ENCODE peak calls at places on chromosomes 6 and 20, in six cellular contexts. J, T, R, O, Q and G are unnamed samples.

GRCh38 chr6:97292671-97293070 is 9.7 kb upstream of the MMS22L start:
- DNase-seq in J (no peak), T (no peak), R (no peak), O (no peak), Q (no peak), G (no peak)

GRCh38 chr6:74253261-74253660 is 557.3 kb downstream of the CD109 start:
- DNase-seq in J (no peak), T (no peak), R (no peak), O (no peak), Q (no peak), G (no peak)

GRCh38 chr6:148709577-148709976 is 37.3 kb upstream of the UST start:
- DNase-seq in J (no peak), T (no peak), R (no peak), O (no peak), Q (no peak), G (no peak)

GRCh38 chr6:107275330-107275865 is 160.1 kb upstream of the BEND3 start:
- DNase-seq in J (peak; percentile 10), T (peak; percentile 33), R (no peak), O (no peak), Q (no peak), G (no peak)

GRCh38 chr20:33663161-33664084 is 1.3 kb downstream of the C20orf144 start:
- DNase-seq in J (peak; percentile 68), T (peak; percentile 87), R (peak; percentile 82), O (no peak), Q (peak; percentile 91), G (peak; percentile 66)

GRCh38 chr20:35306931-35307517 is 14.8 kb upstream of the FAM83C start:
- DNase-seq in J (peak; percentile 84), T (no peak), R (peak; percentile 59), O (no peak), Q (peak; percentile 39), G (peak; percentile 99)

GRCh38 chr20:49318430-49319203 is 40.8 kb upstream of the ZNFX1 start:
- DNase-seq in J (no peak), T (no peak), R (no peak), O (no peak), Q (no peak), G (no peak)

GRCh38 chr6:67663105-67663895 is 971.8 kb upstream of the ADGRB3 start:
- DNase-seq in J (no peak), T (no peak), R (no peak), O (no peak), Q (no peak), G (no peak)

GRCh38 chr20:52446421-52447231 is 255.0 kb upstream of the ZFP64 start:
- DNase-seq in J (no peak), T (no peak), R (no peak), O (no peak), Q (no peak), G (no peak)

GRCh38 chr20:33370296-33370695 is 31.0 kb downstream of the CDK5RAP1 start:
- DNase-seq in J (no peak), T (no peak), R (no peak), O (no peak), Q (no peak), G (peak; percentile 36)

GRCh38 chr20:45392733-45393132 is 14.6 kb upstream of the TP53TG5 start:
- DNase-seq in J (no peak), T (no peak), R (no peak), O (no peak), Q (no peak), G (no peak)

GRCh38 chr6:68533339-68533795 is 101.7 kb upstream of the ADGRB3 start:
- DNase-seq in J (no peak), T (no peak), R (no peak), O (no peak), Q (no peak), G (no peak)

GRCh38 chr20:50645253-50646068 is 45.9 kb downstream of the RIPOR3 start:
- DNase-seq in J (peak; percentile 99), T (peak; percentile 90), R (no peak), O (no peak), Q (no peak), G (peak; percentile 93)

GRCh38 chr20:50648651-50649050 is 42.7 kb downstream of the RIPOR3 start:
- DNase-seq in J (no peak), T (no peak), R (no peak), O (no peak), Q (no peak), G (no peak)

GRCh38 chr20:50649587-50649986 is 41.8 kb downstream of the RIPOR3 start:
- DNase-seq in J (no peak), T (no peak), R (no peak), O (no peak), Q (no peak), G (no peak)

GRCh38 chr20:50642288-50642803 is 49.0 kb downstream of the RIPOR3 start:
- DNase-seq in J (peak; percentile 80), T (no peak), R (no peak), O (no peak), Q (no peak), G (no peak)

DNA sequence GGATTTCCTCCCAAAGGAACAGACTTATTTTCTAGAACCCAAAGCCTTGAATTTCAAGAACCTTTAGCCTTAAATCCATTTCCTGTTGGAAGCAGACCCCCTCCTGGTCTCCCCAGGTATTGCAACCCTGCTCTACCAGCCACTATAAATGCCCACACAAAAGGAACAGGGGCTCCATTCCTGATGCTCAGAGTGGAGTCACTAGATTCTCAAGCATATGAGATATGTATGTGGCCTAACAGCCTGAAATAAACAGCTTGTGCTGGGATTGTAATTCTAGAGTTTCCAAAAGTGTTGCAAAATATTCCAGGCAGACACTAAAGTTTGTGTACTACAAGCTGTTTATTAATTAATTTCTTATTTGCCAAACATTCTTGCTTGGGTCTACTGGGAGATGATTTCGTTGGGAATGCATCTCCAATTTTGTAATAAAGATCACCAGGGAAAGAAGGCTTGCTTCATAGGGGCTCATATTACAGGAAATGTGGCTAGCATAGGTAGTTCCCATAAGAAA is 44.8 kb downstream of the RIPOR3 start:
- DNase-seq in J (peak; percentile 50), T (no peak), R (no peak), O (no peak), Q (no peak), G (peak; percentile 62)
- TF ChIP-seq CTCF in J (peak; percentile 14), T (peak; percentile 15), R (peak; percentile 54), O (no peak), Q (peak; percentile 57), G (peak; percentile 23)

DNA sequence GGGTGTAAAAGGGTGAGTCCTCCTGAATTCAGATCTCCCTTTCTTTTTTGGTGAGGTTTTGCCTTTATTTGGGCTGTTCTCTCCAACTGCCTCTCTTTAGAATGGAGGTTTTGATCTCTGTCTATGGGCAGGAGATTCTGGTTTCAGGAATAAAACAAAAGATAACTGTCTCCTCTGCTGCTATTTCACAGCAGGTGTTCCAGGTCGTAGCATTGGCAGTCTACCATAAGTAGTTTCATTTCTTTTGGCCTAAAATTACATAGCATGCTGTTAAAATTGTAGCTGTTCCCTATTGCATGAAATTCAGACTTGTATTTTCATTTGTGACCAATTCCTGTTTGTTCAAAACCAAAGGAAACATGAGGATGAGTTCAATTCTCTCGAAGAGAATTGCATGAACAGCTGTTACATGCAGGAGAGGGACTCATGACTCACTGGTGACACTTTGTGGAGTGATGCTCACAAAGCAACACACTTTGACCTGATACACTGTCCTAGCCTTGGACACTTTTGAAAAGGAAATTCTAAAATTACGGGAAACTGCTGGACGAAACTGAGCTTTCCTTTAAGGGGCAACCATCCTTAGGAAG is 76.8 kb upstream of the SIRPG start:
- DNase-seq in J (peak; percentile 35), T (no peak), R (no peak), O (no peak), Q (no peak), G (peak; percentile 52)
- TF ChIP-seq CTCF in J (peak; percentile 32), T (peak; percentile 37), R (no peak), O (no peak), Q (peak; percentile 20), G (peak; percentile 48)

DNA sequence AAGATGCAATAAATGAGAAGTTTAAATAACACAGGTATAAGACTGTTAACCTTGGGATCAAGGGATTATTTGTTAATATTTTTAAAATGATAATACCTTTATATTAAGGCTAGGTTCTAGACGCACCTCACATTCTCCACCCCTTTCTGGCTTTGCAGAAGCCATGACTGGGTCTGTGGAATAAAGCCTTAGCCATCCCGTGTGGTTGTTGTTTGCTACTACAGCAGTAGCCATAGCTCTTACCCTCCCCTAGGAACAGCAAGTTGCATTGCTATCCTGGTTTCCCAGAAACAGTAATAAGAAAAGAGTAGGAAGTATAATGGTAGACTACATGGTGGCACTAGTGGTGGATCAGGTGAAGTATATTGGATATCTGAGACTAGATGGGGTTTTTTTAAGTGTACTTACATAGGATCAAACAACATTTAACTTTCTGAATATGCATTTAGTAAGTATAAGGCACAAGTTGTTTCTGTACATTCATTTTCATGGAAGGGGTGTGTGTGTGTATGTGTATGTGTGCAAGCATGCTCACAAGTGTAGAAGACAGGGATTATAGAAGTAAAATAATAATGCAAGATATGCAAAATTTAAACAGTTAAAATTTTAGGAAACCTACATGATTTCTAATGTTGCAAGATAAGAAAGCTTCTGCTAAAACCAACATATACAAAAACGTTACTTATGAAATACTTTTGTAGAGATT is 384.2 kb downstream of the PRKN start:
- DNase-seq in J (peak; percentile 8), T (no peak), R (no peak), O (no peak), Q (no peak), G (peak; percentile 17)
- TF ChIP-seq CTCF in J (no peak), T (no peak), R (peak; percentile 36), O (no peak), Q (no peak), G (no peak)

GRCh38 chr6:127547215-127547614 is 28.1 kb upstream of the MTCL3 start:
- DNase-seq in J (peak; percentile 9), T (no peak), R (no peak), O (no peak), Q (peak; percentile 3), G (no peak)

GRCh38 chr6:127550403-127550802 is 26.6 kb upstream of the C6orf58 start:
- DNase-seq in J (no peak), T (no peak), R (no peak), O (no peak), Q (no peak), G (peak; percentile 28)

GRCh38 chr6:127547909-127548649 is 28.9 kb upstream of the C6orf58 start:
- DNase-seq in J (no peak), T (no peak), R (no peak), O (no peak), Q (no peak), G (peak; percentile 14)
- TF ChIP-seq CTCF in J (peak; percentile 35), T (no peak), R (no peak), O (no peak), Q (peak; percentile 32), G (peak; percentile 17)

GRCh38 chr20:17721802-17722486 is 22.2 kb downstream of the BANF2 start:
- DNase-seq in J (no peak), T (no peak), R (no peak), O (no peak), Q (peak; percentile 25), G (peak; percentile 8)
- TF ChIP-seq CTCF in J (no peak), T (no peak), R (peak; percentile 33), O (no peak), Q (peak; percentile 50), G (peak; percentile 15)

GRCh38 chr6:101116337-101116736 is 235.2 kb upstream of the ASCC3 start:
- DNase-seq in J (no peak), T (no peak), R (no peak), O (no peak), Q (no peak), G (no peak)
- TF ChIP-seq CTCF in J (no peak), T (no peak), R (no peak), O (no peak), Q (no peak), G (no peak)

DNA sequence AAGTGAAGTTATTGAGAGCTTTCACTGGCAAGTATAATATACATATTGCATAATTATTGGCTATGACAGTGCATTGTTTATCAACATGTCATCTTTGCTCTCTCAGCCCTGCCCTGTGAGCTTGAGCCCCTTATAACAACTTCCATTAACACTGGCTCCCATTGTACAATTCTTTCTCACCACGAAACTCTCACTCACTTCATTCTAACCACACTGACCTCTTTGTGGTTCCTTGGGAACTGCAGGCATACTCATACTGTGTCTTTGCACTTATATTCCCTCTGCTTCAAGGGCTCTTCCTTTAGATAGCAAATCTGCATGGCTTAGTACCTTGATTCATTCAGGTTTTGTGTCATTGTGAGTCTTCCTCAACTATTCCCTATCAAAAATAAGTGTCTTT is 411.8 kb downstream of the CDKAL1 start:
- DNase-seq in J (no peak), T (no peak), R (no peak), O (no peak), Q (no peak), G (peak; percentile 4)
- TF ChIP-seq CTCF in J (no peak), T (no peak), R (no peak), O (no peak), Q (no peak), G (no peak)